ENCODE peak calls at places on chromosomes 12 and 14, in four cellular contexts. One of them, this sample, is unnamed.

GRCh38 chr12:52521175-52521574 is 981 bp upstream of the KRT5 start:
- DNase-seq in H1: no peak
- DNase-seq in K562: no peak
- DNase-seq in GM12878: no peak
- DNase-seq in this sample: peak

GRCh38 chr12:49961993-49962764 is 507 bp downstream of the AQP5 start:
- DNase-seq in H1: no peak
- DNase-seq in K562: no peak
- DNase-seq in GM12878: no peak
- DNase-seq in this sample: no peak

GRCh38 chr14:100656996-100657395 is 69.7 kb upstream of the DLK1 start:
- DNase-seq in GM12878: no peak
- DNase-seq in K562: no peak
- DNase-seq in H1: no peak
- DNase-seq in this sample: no peak

GRCh38 chr12:21476949-21477348 is 24.5 kb downstream of the RECQL start:
- DNase-seq in K562: no peak
- DNase-seq in GM12878: no peak
- DNase-seq in H1: no peak
- DNase-seq in this sample: no peak

GRCh38 chr14:64500088-64500487 is 3.5 kb downstream of the ZBTB25 start:
- DNase-seq in H1: no peak
- DNase-seq in GM12878: no peak
- DNase-seq in K562: no peak
- DNase-seq in this sample: no peak

GRCh38 chr12:14774944-14775651 is 28.2 kb downstream of the WBP11 start:
- DNase-seq in H1: no peak
- DNase-seq in GM12878: no peak
- DNase-seq in K562: no peak
- DNase-seq in this sample: no peak

GRCh38 chr14:94048676-94049624 is 22.8 kb downstream of the OTUB2 start:
- DNase-seq in K562: no peak
- DNase-seq in H1: no peak
- DNase-seq in GM12878: no peak
- DNase-seq in this sample: no peak

GRCh38 chr12:74816398-74817175 is 279.0 kb downstream of the ATXN7L3B start:
- DNase-seq in H1: no peak
- DNase-seq in GM12878: no peak
- DNase-seq in K562: no peak
- DNase-seq in this sample: no peak

GRCh38 chr12:53928054-53928879 is 10.4 kb upstream of the HOXC13 start:
- DNase-seq in K562: no peak
- DNase-seq in H1: no peak
- DNase-seq in GM12878: no peak
- DNase-seq in this sample: no peak

GRCh38 chr12:62001424-62001823 is 258.8 kb upstream of the USP15 start:
- DNase-seq in H1: no peak
- DNase-seq in K562: no peak
- DNase-seq in GM12878: no peak
- DNase-seq in this sample: no peak

GRCh38 chr12:21771311-21771710 is 3.2 kb downstream of the KCNJ8 start:
- DNase-seq in K562: no peak
- DNase-seq in GM12878: no peak
- DNase-seq in H1: no peak
- DNase-seq in this sample: no peak

GRCh38 chr14:94062344-94062904 is 18.6 kb downstream of the DDX24 start:
- DNase-seq in H1: no peak
- DNase-seq in K562: no peak
- DNase-seq in GM12878: no peak
- DNase-seq in this sample: no peak

GRCh38 chr14:54364555-54365415 is 32.0 kb upstream of the CDKN3 start:
- DNase-seq in GM12878: no peak
- DNase-seq in H1: no peak
- DNase-seq in K562: no peak
- DNase-seq in this sample: no peak

GRCh38 chr14:74438351-74438915 is 12.4 kb upstream of the SYNDIG1L start:
- DNase-seq in H1: no peak
- DNase-seq in GM12878: no peak
- DNase-seq in K562: no peak
- DNase-seq in this sample: no peak

GRCh38 chr12:1791104-1791927 is 29.0 kb upstream of the LRTM2 start:
- DNase-seq in H1: no peak
- DNase-seq in K562: peak
- DNase-seq in GM12878: peak
- DNase-seq in this sample: peak

GRCh38 chr12:131831021-131831571 is 2.9 kb downstream of the MMP17 start:
- DNase-seq in GM12878: no peak
- DNase-seq in H1: no peak
- DNase-seq in K562: no peak
- DNase-seq in this sample: no peak

GRCh38 chr12:92737855-92738850 is 35.4 kb downstream of the PLEKHG7 start:
- DNase-seq in H1: no peak
- DNase-seq in GM12878: no peak
- DNase-seq in K562: no peak
- DNase-seq in this sample: no peak

GRCh38 chr12:92736605-92737004 is 33.8 kb downstream of the PLEKHG7 start:
- DNase-seq in K562: no peak
- DNase-seq in GM12878: no peak
- DNase-seq in H1: no peak
- DNase-seq in this sample: no peak

GRCh38 chr12:92739099-92739498 is 36.3 kb downstream of the PLEKHG7 start:
- DNase-seq in GM12878: no peak
- DNase-seq in K562: no peak
- DNase-seq in H1: no peak
- DNase-seq in this sample: no peak

GRCh38 chr12:92730758-92731157 is 28.0 kb downstream of the PLEKHG7 start:
- DNase-seq in GM12878: no peak
- DNase-seq in K562: no peak
- DNase-seq in H1: no peak
- DNase-seq in this sample: no peak

GRCh38 chr12:92735131-92735721 is 32.4 kb downstream of the PLEKHG7 start:
- DNase-seq in GM12878: no peak
- DNase-seq in H1: no peak
- DNase-seq in K562: no peak
- DNase-seq in this sample: no peak
- TF ChIP-seq EGR1 in GM12878: no peak
- TF ChIP-seq EGR1 in H1: no peak
- TF ChIP-seq EGR1 in K562: no peak
- TF ChIP-seq EGR1 in this sample: no peak

GRCh38 chr12:25433581-25434325 is 119.3 kb downstream of the LMNTD1 start:
- DNase-seq in K562: no peak
- DNase-seq in H1: no peak
- DNase-seq in GM12878: no peak
- DNase-seq in this sample: no peak

GRCh38 chr12:25436206-25436912 is 116.7 kb downstream of the LMNTD1 start:
- DNase-seq in GM12878: peak
- DNase-seq in H1: no peak
- DNase-seq in K562: peak
- DNase-seq in this sample: peak

GRCh38 chr12:25434493-25434892 is 118.6 kb downstream of the LMNTD1 start:
- DNase-seq in GM12878: no peak
- DNase-seq in H1: no peak
- DNase-seq in K562: no peak
- DNase-seq in this sample: no peak

GRCh38 chr12:25435431-25435830 is 117.7 kb downstream of the LMNTD1 start:
- DNase-seq in H1: no peak
- DNase-seq in K562: no peak
- DNase-seq in GM12878: no peak
- DNase-seq in this sample: no peak

DNA sequence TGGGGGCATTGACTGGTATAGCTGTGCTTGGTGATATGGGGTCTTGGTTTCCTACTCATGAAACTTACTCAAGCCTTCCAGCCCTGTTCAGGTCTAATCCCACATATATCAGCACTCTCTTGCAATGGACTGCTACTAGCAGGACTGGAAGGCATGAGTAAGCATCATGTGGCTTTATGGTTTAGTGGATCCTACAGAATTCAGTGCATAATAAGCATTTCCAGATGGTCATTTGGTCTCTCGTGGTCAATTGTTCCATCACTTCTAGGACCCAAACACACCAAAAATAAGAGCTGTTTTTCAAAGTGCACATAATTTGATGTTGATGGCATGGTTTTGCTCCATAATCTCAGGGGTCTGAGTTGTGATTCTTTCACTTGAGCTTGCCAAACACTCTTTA is 114.4 kb downstream of the LMNTD1 start:
- DNase-seq in K562: no peak
- DNase-seq in GM12878: no peak
- DNase-seq in H1: no peak
- DNase-seq in this sample: no peak
- TF ChIP-seq YY1 in K562: no peak
- TF ChIP-seq YY1 in GM12878: no peak
- TF ChIP-seq YY1 in H1: no peak
- TF ChIP-seq YY1 in this sample: no peak

GRCh38 chr12:120239776-120240494 is 25.6 kb downstream of the PXN start:
- DNase-seq in K562: no peak
- DNase-seq in H1: no peak
- DNase-seq in GM12878: no peak
- DNase-seq in this sample: no peak

GRCh38 chr12:120241561-120242274 is 23.8 kb downstream of the PXN start:
- DNase-seq in K562: no peak
- DNase-seq in H1: no peak
- DNase-seq in GM12878: no peak
- DNase-seq in this sample: no peak

GRCh38 chr12:120242971-120243699 is 22.4 kb downstream of the PXN start:
- DNase-seq in K562: no peak
- DNase-seq in GM12878: no peak
- DNase-seq in H1: no peak
- DNase-seq in this sample: no peak

GRCh38 chr12:120240495-120240833 is 25.1 kb downstream of the PXN start:
- DNase-seq in GM12878: no peak
- DNase-seq in K562: no peak
- DNase-seq in H1: no peak
- DNase-seq in this sample: no peak

DNA sequence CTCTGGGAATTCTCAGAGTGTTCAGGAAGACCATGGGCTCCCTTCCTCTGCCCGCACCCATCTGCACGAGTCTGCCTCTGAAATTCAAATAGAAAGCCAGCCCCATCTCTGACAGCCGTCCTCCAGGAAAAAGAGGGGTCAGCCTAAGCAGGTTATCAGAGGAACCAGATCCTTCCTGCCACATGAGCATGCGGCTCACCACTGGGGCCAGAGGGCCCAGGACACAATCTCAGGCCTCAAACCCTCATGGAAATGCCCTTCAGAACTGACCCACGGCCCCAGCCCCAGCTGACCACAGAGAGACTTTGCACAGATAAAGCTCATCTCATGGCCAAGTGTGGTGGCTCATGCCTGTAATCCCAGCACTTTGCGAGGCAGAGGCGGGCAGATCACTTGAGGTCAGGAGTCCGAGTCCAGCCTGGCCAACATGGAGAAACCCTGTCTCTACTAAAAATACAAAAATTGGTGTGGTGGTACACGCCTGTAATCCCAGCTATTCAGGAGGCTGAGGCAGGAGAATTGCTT is 23.2 kb downstream of the PXN start:
- DNase-seq in H1: no peak
- DNase-seq in GM12878: no peak
- DNase-seq in K562: peak
- DNase-seq in this sample: no peak
- TF ChIP-seq POLR2A in H1: no peak
- TF ChIP-seq POLR2A in GM12878: no peak
- TF ChIP-seq POLR2A in K562: no peak
- TF ChIP-seq POLR2A in this sample: no peak

GRCh38 chr12:119911147-119911546 is 34.0 kb upstream of the CIT start:
- DNase-seq in H1: no peak
- DNase-seq in K562: no peak
- DNase-seq in GM12878: no peak
- DNase-seq in this sample: no peak
- TF ChIP-seq EGR1 in H1: no peak
- TF ChIP-seq EGR1 in K562: no peak
- TF ChIP-seq EGR1 in GM12878: no peak
- TF ChIP-seq EGR1 in this sample: no peak

GRCh38 chr14:68442828-68443460 is 349.9 kb downstream of the ZFP36L1 start:
- DNase-seq in H1: no peak
- DNase-seq in GM12878: no peak
- DNase-seq in K562: no peak
- DNase-seq in this sample: no peak
- TF ChIP-seq YY1 in H1: no peak
- TF ChIP-seq YY1 in GM12878: no peak
- TF ChIP-seq YY1 in K562: no peak
- TF ChIP-seq YY1 in this sample: no peak